ENCODE peak calls at places on chromosomes 11 and 22, in four cellular contexts. One of them, this sample, is unnamed.

GRCh38 chr22:35154937-35155387 is 89.0 kb downstream of the ISX start:
- DNase-seq in thyroid gland: peak; percentile 19
- DNase-seq in A549: peak; percentile 64
- DNase-seq in erythroblast: peak; percentile 41
- DNase-seq in this sample: peak; percentile 58

GRCh38 chr22:20324139-20324516 is 4.3 kb upstream of the DGCR6L start:
- DNase-seq in A549: no peak
- DNase-seq in erythroblast: no peak
- DNase-seq in thyroid gland: no peak
- DNase-seq in this sample: no peak

GRCh38 chr11:103395612-103396011 is 286.4 kb downstream of the DYNC2H1 start:
- DNase-seq in A549: peak; percentile 10
- DNase-seq in erythroblast: no peak
- DNase-seq in thyroid gland: no peak
- DNase-seq in this sample: no peak

GRCh38 chr11:113806403-113806802 is 26.8 kb downstream of the CLDN25 start:
- DNase-seq in erythroblast: peak; percentile 32
- DNase-seq in thyroid gland: peak; percentile 2
- DNase-seq in A549: peak; percentile 35
- DNase-seq in this sample: no peak

GRCh38 chr11:2927851-2928604 is 1.2 kb downstream of the PHLDA2 start:
- DNase-seq in thyroid gland: peak; percentile 23
- DNase-seq in A549: peak; percentile 51
- DNase-seq in erythroblast: no peak
- DNase-seq in this sample: no peak

GRCh38 chr11:10476927-10477689 is 22.0 kb downstream of the AMPD3 start:
- DNase-seq in thyroid gland: peak; percentile 54
- DNase-seq in erythroblast: no peak
- DNase-seq in A549: no peak
- DNase-seq in this sample: no peak

GRCh38 chr11:12170984-12171383 is 60.6 kb downstream of the MICAL2 start:
- DNase-seq in thyroid gland: no peak
- DNase-seq in A549: no peak
- DNase-seq in erythroblast: no peak
- DNase-seq in this sample: no peak

GRCh38 chr11:116693206-116694016 is 79.4 kb downstream of the BUD13 start:
- DNase-seq in thyroid gland: no peak
- DNase-seq in A549: no peak
- DNase-seq in erythroblast: no peak
- DNase-seq in this sample: no peak

GRCh38 chr11:112129656-112130055 is 34.2 kb downstream of the IL18 start:
- DNase-seq in thyroid gland: no peak
- DNase-seq in erythroblast: no peak
- DNase-seq in A549: no peak
- DNase-seq in this sample: no peak

GRCh38 chr11:11400635-11401232 is 47.7 kb upstream of the CSNK2A3 start:
- DNase-seq in erythroblast: peak; percentile 69
- DNase-seq in thyroid gland: no peak
- DNase-seq in A549: peak; percentile 33
- DNase-seq in this sample: no peak

GRCh38 chr11:66438504-66439466 is at the start of gene MRPL11:
- DNase-seq in erythroblast: peak; percentile 93
- DNase-seq in thyroid gland: peak; percentile 91
- DNase-seq in A549: peak; percentile 94
- DNase-seq in this sample: peak; percentile 89

GRCh38 chr11:39374963-39375698 is 2084.3 kb downstream of the LRRC4C start:
- DNase-seq in A549: peak; percentile 22
- DNase-seq in thyroid gland: no peak
- DNase-seq in erythroblast: peak; percentile 43
- DNase-seq in this sample: no peak

GRCh38 chr11:118338637-118339061 is 3.9 kb downstream of the CD3D start:
- DNase-seq in thyroid gland: peak; percentile 18
- DNase-seq in erythroblast: peak; percentile 79
- DNase-seq in A549: no peak
- DNase-seq in this sample: no peak

GRCh38 chr11:60127311-60127811 is 38.9 kb downstream of the MS4A2 start:
- DNase-seq in A549: no peak
- DNase-seq in erythroblast: peak; percentile 72
- DNase-seq in thyroid gland: no peak
- DNase-seq in this sample: peak; percentile 3

GRCh38 chr11:27678242-27678641 is 22.0 kb downstream of the BDNF start:
- DNase-seq in A549: no peak
- DNase-seq in thyroid gland: no peak
- DNase-seq in erythroblast: no peak
- DNase-seq in this sample: no peak

GRCh38 chr11:87036756-87037449 is 831 bp upstream of the TMEM135 start:
- DNase-seq in thyroid gland: no peak
- DNase-seq in A549: peak; percentile 32
- DNase-seq in erythroblast: peak; percentile 84
- DNase-seq in this sample: no peak

GRCh38 chr22:28989035-28989464 is 72.6 kb downstream of the C22orf31 start:
- DNase-seq in thyroid gland: no peak
- DNase-seq in A549: no peak
- DNase-seq in erythroblast: no peak
- DNase-seq in this sample: no peak

GRCh38 chr11:104812416-104812815 is 85.8 kb downstream of the CASP12 start:
- DNase-seq in erythroblast: no peak
- DNase-seq in thyroid gland: no peak
- DNase-seq in A549: no peak
- DNase-seq in this sample: no peak

GRCh38 chr11:47003180-47003877 is 66.8 kb downstream of the CSTPP1 start:
- DNase-seq in thyroid gland: no peak
- DNase-seq in A549: no peak
- DNase-seq in erythroblast: peak; percentile 89
- DNase-seq in this sample: peak; percentile 74

GRCh38 chr11:74726547-74727182 is 4.6 kb downstream of the CHRDL2 start:
- DNase-seq in thyroid gland: peak; percentile 77
- DNase-seq in erythroblast: peak; percentile 50
- DNase-seq in A549: peak; percentile 74
- DNase-seq in this sample: peak; percentile 71

GRCh38 chr11:115430345-115430744 is 73.9 kb downstream of the CADM1 start:
- DNase-seq in erythroblast: no peak
- DNase-seq in thyroid gland: no peak
- DNase-seq in A549: no peak
- DNase-seq in this sample: no peak

GRCh38 chr11:86488553-86488952 is 113.9 kb downstream of the CCDC81 start:
- DNase-seq in thyroid gland: no peak
- DNase-seq in erythroblast: no peak
- DNase-seq in A549: no peak
- DNase-seq in this sample: no peak

GRCh38 chr11:128226106-128226716 is 361.1 kb downstream of the ETS1 start:
- DNase-seq in A549: no peak
- DNase-seq in erythroblast: no peak
- DNase-seq in thyroid gland: no peak
- DNase-seq in this sample: no peak

DNA sequence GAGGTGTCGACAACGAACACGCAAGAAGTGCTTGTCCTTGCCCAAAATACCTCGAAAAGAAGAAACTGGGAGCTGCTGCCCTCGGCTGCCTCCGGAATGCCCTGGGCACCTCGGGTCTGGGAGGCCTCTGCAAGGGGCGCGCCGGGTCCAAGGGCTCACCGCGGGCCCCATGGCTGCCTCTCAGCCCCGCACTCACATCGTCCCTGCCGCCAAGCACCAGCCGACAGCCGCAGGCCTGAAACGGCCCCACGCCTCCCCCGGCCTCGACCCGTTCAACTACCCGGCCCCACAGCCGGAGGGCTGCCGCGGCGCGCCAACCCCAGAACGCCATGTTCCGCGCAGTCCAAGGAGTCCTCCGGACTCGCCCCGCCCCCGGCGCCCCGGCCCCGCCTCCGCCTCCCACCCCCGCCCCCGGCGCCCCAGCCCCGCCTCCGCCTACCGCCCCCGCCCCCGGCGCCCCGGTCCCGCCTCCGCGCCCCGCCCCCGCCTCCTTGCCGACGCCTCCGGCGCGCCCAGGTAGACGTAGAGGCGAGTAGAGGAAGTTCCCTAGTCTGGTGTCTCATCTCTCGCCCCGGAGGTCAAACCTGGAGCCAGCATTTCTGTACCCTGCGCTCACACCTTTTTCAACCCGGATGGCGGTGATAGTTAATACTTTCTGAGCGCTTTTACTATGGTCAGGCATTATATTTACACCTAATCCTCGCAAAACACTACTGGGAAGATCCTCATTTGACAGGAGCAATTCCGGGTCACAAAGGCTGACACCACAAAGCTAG is at the start of gene SIRT3:
- DNase-seq in thyroid gland: peak; percentile 86
- DNase-seq in A549: peak; percentile 90
- DNase-seq in erythroblast: peak; percentile 90
- DNase-seq in this sample: peak; percentile 89
- TF ChIP-seq POLR2A in thyroid gland: peak; percentile 72
- TF ChIP-seq POLR2A in A549: peak; percentile 78
- TF ChIP-seq POLR2A in erythroblast: peak; percentile 75
- TF ChIP-seq POLR2A in this sample: no peak

DNA sequence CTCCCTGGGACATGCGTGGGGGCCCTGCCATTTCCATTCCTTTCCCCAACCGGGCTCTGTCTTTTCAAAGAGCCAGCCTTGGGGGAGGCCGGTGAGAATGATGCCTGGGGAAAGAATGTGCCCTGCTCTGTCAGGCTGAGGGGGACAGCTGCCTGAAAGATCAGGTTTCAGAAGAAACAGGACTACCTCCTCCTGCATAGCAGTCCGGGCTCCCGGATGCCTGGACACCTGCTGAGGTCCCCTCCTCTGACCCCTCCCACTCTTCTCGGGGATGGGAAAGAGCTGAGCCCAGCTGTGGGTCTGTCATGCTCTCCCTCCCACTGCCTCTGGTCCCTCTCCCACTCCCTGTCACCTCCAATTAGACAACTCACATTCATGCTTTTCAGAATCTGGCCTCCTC is 41.8 kb upstream of the CDON start:
- DNase-seq in A549: no peak
- DNase-seq in thyroid gland: no peak
- DNase-seq in erythroblast: no peak
- DNase-seq in this sample: no peak
- TF ChIP-seq POLR2A in A549: no peak
- TF ChIP-seq POLR2A in thyroid gland: no peak
- TF ChIP-seq POLR2A in erythroblast: no peak
- TF ChIP-seq POLR2A in this sample: no peak

DNA sequence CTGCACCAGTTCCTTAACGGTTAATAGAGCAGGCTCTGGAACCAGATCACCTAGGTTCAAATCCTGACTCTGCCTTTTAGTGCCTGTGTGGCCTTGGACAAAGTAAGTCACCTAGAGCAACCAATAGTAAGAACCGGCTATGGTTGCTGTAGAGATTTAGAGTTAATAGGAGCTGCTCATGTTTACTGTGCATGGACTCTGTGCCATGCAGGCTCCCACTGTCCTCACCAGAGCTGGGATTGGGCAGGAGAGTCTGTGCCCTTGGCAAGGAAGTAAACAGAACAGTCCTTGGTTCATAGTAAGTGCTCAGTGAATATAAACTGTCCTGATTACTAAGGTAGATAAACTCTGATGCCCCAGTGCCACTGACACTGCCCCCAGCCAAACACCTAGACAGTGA is 1.4 kb upstream of the TP53I11 start:
- DNase-seq in A549: no peak
- DNase-seq in thyroid gland: peak; percentile 17
- DNase-seq in erythroblast: no peak
- DNase-seq in this sample: no peak
- TF ChIP-seq POLR2A in A549: no peak
- TF ChIP-seq POLR2A in thyroid gland: no peak
- TF ChIP-seq POLR2A in erythroblast: no peak
- TF ChIP-seq POLR2A in this sample: no peak

GRCh38 chr11:68988486-68988885 is 7.7 kb upstream of the MRGPRD start:
- DNase-seq in erythroblast: no peak
- DNase-seq in thyroid gland: no peak
- DNase-seq in A549: no peak
- DNase-seq in this sample: no peak
- TF ChIP-seq POLR2A in erythroblast: no peak
- TF ChIP-seq POLR2A in thyroid gland: no peak
- TF ChIP-seq POLR2A in A549: no peak
- TF ChIP-seq POLR2A in this sample: no peak

DNA sequence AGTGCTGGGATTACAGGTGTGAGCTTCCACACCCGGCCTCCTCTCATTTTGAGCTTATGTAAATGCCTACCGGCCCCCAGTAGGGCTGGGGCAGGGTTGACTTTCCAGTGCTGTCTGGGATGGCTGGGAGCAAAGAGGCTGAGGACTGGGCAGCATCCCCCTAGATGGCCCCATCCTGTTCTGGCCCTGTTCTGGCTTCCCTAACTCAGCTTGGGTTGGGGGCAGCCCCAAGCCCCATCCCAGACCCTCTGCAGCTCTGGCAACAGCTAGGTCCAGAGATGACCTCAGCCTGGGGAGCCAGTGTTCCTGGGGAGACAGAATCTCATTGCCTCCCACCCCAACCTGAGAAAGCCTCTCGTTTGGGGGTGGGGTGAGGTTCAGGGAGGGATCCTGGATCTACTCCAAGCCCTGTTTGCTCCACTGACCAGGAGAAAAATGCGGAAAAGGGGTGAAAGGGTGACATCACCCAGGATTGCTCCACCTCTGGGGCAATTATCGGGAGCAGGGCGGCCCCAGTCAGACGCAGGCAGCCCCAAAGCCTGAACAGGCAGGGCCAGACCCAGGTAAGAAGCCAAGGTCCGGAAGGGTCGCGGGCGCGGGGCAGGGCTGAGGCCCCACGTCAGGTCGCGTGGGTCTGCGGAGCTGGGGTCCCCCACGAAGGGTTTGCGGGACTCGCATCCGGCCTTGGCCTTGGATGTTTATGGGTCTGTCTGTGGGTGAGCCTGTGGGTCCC is at the start of gene PNPLA2:
- DNase-seq in thyroid gland: peak; percentile 76
- DNase-seq in A549: peak; percentile 60
- DNase-seq in erythroblast: no peak
- DNase-seq in this sample: peak; percentile 51
- TF ChIP-seq POLR2A in thyroid gland: peak; percentile 56
- TF ChIP-seq POLR2A in A549: no peak
- TF ChIP-seq POLR2A in erythroblast: no peak
- TF ChIP-seq POLR2A in this sample: no peak

GRCh38 chr22:17779286-17780115 is 5.2 kb upstream of the BID start:
- DNase-seq in erythroblast: no peak
- DNase-seq in A549: no peak
- DNase-seq in thyroid gland: no peak
- DNase-seq in this sample: no peak
- TF ChIP-seq POLR2A in erythroblast: no peak
- TF ChIP-seq POLR2A in A549: no peak
- TF ChIP-seq POLR2A in thyroid gland: no peak
- TF ChIP-seq POLR2A in this sample: no peak

This sample was measured in adrenal gland.